ENCODE peak calls at places on chromosomes 13 and 19, in four cellular contexts. S, H, U and O are unnamed samples.

GRCh38 chr19:2333807-2334211 is 5.3 kb downstream of the SPPL2B start:
- DNase-seq in S (no peak), H (no peak), U (no peak), O (no peak)

GRCh38 chr19:19115954-19116353 is 22.3 kb downstream of the TMEM161A start:
- DNase-seq in S (peak), H (peak), U (peak), O (peak)

GRCh38 chr19:45262570-45262969 is 11.5 kb downstream of the MARK4 start:
- DNase-seq in S (no peak), H (no peak), U (no peak), O (no peak)

GRCh38 chr13:19618925-19619324 is 14.5 kb upstream of the MPHOSPH8 start:
- DNase-seq in S (peak), H (peak), U (peak), O (peak)

GRCh38 chr19:28044477-28044876 is 1168.5 kb downstream of the UQCRFS1 start:
- DNase-seq in S (no peak), H (no peak), U (no peak), O (no peak)

GRCh38 chr19:51514866-51515481 is 13.4 kb upstream of the SIGLEC12 start:
- DNase-seq in S (peak), H (peak), U (peak), O (peak)

GRCh38 chr13:51934461-51935087 is 72.8 kb downstream of the CCDC70 start:
- DNase-seq in S (no peak), H (no peak), U (no peak), O (no peak)

GRCh38 chr19:4066682-4067395 is at the start of gene ZBTB7A:
- DNase-seq in S (peak), H (peak), U (peak), O (peak)

GRCh38 chr19:4318460-4318859 is 14.1 kb downstream of the FSD1 start:
- DNase-seq in S (no peak), H (no peak), U (no peak), O (no peak)

GRCh38 chr19:35608250-35608649 is 4.3 kb upstream of the HAUS5 start:
- DNase-seq in S (no peak), H (peak), U (peak), O (no peak)

GRCh38 chr13:31631071-31631470 is 108.3 kb upstream of the RXFP2 start:
- DNase-seq in S (no peak), H (no peak), U (no peak), O (no peak)

GRCh38 chr13:101611491-101612475 is 159.3 kb downstream of the ITGBL1 start:
- DNase-seq in S (no peak), H (no peak), U (no peak), O (no peak)

GRCh38 chr19:39277598-39277997 is 9.4 kb downstream of the IFNL2 start:
- DNase-seq in S (no peak), H (no peak), U (no peak), O (no peak)

GRCh38 chr13:40993119-40993518 is 26.0 kb downstream of the ELF1 start:
- DNase-seq in S (peak), H (no peak), U (peak), O (no peak)

DNA sequence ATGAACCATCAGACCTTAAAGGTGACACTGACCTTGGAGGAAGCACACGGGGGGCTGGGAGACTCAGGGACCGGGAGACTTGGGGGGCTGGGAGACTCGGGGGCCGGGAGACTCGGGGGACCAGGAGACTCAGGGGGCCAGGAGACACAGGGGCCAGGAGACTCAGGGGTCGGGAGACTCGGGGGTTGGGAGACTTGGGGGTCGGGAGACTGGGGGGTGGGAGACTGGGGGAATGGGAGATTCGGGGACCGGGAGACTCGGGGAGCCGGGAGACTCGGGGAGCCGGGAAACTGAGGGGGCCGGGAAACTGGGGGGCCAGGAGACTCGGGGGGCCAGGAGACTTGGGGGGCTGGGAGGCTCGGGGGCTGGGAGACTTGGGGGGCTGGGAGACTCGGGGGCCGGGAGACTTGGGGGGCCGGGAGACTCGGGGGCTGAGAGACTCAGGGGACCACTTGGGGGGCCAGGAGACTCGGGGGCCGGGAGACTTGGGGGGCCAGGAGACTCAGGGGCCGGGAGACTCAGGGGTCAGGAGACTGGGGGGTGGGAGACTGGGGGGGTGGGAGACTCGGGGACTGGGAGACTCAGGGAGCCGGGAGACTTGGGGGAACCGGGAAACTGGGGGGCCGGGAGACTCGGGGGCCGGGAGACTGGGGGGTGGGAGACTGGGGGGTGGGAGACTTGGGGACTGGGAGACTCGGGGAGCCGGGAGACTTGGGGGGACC is 62.9 kb downstream of the RASA3 start:
- DNase-seq in S (no peak), H (no peak), U (no peak), O (no peak)
- H3K4me2 ChIP-seq in S (no peak), H (no peak), U (no peak), O (no peak)

DNA sequence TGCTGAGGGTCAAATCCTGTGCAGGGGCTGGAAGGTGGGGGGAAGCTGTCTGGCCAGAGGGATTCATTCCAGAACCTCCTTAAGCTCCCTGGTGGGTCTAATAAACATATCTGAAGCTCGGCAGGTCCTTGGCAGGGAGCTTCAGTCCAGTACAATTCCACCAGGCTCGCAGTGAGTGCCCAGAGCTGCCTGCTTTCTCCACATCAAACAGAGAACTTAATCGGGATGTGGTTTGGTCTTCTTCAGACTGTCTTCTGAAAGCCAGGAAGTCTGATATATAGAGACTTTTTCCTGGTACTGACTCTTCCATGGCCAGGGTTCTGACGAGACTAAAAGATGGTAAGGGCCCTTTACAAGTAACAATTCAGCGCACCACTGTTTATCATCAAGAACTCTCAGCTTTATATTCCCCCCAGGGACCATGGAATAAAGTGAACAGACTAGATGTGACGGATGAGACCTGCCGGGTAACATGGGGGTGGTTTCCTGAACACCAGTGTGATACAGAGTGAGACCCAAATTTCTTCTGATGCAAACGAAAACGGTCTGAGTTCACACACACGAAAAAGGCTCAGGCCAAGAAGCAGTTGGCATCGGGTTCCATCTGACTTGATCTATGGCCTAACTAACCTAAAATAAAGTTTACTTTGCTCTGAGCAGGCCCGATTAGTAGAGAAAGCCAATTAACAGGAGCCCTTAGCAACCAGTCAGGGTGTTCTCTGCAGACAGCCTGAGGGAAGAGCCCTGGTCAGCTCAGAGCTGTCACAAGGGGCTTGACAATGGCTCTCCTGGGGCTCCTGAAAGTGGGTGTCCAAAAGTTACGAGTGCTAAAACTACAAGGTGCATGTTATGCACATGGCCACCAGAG is 29.0 kb downstream of the RANBP3 start:
- DNase-seq in S (no peak), H (no peak), U (no peak), O (no peak)
- H3K4me3 ChIP-seq in S (no peak), H (no peak), U (peak), O (no peak)

DNA sequence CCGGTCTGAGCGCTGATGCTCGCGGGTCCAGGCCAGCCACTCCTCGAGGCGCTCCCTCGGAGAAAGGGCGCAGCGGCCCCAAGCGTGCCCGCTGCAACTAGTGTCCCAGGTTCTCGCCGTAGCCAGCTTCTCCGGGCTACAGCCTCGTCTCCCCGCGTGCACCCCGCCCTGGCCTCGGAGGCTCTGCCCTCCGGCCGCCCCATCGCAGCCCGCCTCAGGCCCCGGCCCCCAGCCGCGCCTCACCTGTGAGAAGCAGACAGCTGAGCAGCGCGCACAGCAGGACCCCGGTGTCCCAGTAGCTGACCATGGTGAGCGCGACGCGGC is 429 bp downstream of the FLT1 start:
- DNase-seq in S (no peak), H (no peak), U (no peak), O (no peak)
- H2AFZ ChIP-seq in S (no peak), H (no peak), U (no peak), O (no peak)

DNA sequence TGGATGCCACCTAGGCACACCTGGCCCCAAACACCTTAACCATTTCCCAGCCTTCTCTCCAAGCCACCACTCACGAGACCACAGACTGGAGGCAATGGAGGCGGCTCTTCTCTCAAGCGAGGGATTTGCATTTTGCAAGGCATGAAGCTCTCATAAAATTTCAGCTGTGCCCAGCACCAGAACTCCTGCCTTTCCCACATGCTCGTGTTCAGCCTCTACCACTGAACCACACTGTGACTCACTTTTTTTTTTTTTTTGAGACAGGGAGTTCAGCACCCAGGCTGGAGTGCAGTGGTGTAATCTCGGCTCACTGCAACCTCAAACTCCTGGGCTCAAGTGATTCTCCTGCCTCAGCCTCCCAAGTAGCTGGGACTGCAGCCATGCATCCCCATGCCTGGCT is 10.6 kb downstream of the NANOS3 start:
- DNase-seq in S (no peak), H (peak), U (no peak), O (no peak)
- H3K4me2 ChIP-seq in S (no peak), H (no peak), U (no peak), O (no peak)

GRCh38 chr19:41219924-41220567 is 1.0 kb downstream of the AXL start:
- DNase-seq in S (peak), H (no peak), U (no peak), O (peak)
- H3K4me3 ChIP-seq in S (peak), H (no peak), U (no peak), O (peak)